ENCODE peak calls at places on chromosomes 16 and 17, in ten cellular contexts. J, H, M, S, N, A, D, L, U and Y are unnamed samples.

GRCh38 chr17:36592316-36592710 is 634 bp downstream of the DHRS11 start:
- DNase-seq in J (no peak), H (no peak), M (no peak), S (peak; percentile 4), N (peak; percentile 53), A (no peak), D (no peak), L (no peak), U (peak; percentile 33), Y (no peak)

GRCh38 chr16:72094266-72094610 is 591 bp downstream of the DHX38 start:
- DNase-seq in J (no peak), H (no peak), M (no peak), S (peak; percentile 28), N (no peak), A (peak; percentile 8), D (no peak), L (no peak), U (no peak), Y (no peak)

GRCh38 chr17:48818361-48818841 is 1.4 kb upstream of the TTLL6 start:
- DNase-seq in J (no peak), H (no peak), M (no peak), S (no peak), N (no peak), A (no peak), D (no peak), L (no peak), U (no peak), Y (no peak)

GRCh38 chr16:56245197-56245596 is 53.9 kb downstream of the GNAO1 start:
- DNase-seq in J (no peak), H (no peak), M (no peak), S (no peak), N (no peak), A (peak; percentile 35), D (no peak), L (no peak), U (no peak), Y (no peak)

GRCh38 chr16:88941051-88941932 is 35.7 kb downstream of the CBFA2T3 start:
- DNase-seq in J (no peak), H (peak; percentile 93), M (no peak), S (no peak), N (peak; percentile 62), A (no peak), D (no peak), L (no peak), U (peak; percentile 47), Y (no peak)

GRCh38 chr17:208429-208828 is 27.0 kb upstream of the DOC2B start:
- DNase-seq in J (no peak), H (no peak), M (no peak), S (no peak), N (no peak), A (no peak), D (no peak), L (no peak), U (peak; percentile 43), Y (no peak)

GRCh38 chr17:83200746-83201145 is 121.3 kb downstream of the METRNL start:
- DNase-seq in J (peak; percentile 22), H (no peak), M (peak; percentile 11), S (no peak), N (peak; percentile 44), A (peak; percentile 46), D (no peak), L (no peak), U (no peak), Y (no peak)

GRCh38 chr17:41631890-41632269 is 7.5 kb upstream of the KRT17 start:
- DNase-seq in J (no peak), H (no peak), M (no peak), S (no peak), N (no peak), A (no peak), D (no peak), L (no peak), U (no peak), Y (no peak)

GRCh38 chr17:76869209-76869877 is 1.1 kb downstream of the MGAT5B start:
- DNase-seq in J (no peak), H (peak; percentile 67), M (no peak), S (no peak), N (no peak), A (no peak), D (no peak), L (no peak), U (no peak), Y (no peak)

GRCh38 chr17:81930142-81931125 is 2.9 kb upstream of the MAFG start:
- DNase-seq in J (no peak), H (no peak), M (no peak), S (no peak), N (no peak), A (no peak), D (no peak), L (no peak), U (peak; percentile 49), Y (no peak)

GRCh38 chr16:78396046-78396445 is 296.6 kb downstream of the WWOX start:
- DNase-seq in J (no peak), H (no peak), M (no peak), S (peak; percentile 6), N (no peak), A (no peak), D (no peak), L (peak; percentile 13), U (no peak), Y (no peak)
- TF ChIP-seq CTCF in J (no peak), H (peak; percentile 57), M (no peak), S (peak; percentile 35), N (no peak), A (no peak), D (peak; percentile 32), L (no peak), U (peak; percentile 34), Y (peak; percentile 68)

DNA sequence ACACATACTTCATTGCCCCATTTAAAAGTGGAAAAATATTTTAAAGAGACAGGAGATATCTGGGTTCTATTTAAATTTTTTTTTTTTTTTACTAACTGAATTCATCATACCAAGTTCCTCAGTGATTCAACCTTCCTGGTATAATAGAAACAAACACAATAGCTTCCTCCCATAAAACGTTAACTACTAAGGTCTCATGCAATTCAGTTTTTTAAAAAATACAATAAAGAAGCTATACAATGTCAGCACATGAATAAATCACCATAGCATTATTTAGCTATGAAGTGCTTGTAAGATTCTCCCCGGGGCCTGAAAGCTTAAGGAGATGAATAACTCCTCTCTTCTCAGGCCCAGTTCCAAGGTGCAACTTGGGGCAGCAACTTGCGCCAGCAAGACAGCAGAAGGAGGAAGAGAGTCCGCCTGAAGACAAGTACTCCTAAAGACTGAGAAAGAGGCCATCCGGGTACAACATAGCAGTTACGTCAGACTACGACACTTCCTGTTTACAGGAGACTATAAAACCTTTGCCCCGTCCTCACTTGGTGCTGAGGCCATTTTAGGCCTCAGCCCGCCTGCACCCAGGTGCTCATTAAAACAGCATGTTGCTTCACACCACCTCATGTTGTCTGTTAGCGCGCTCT is 81.5 kb downstream of the MYO1D start:
- DNase-seq in J (no peak), H (no peak), M (no peak), S (no peak), N (peak; percentile 60), A (no peak), D (no peak), L (no peak), U (peak; percentile 55), Y (no peak)
- TF ChIP-seq CTCF in J (no peak), H (no peak), M (no peak), S (no peak), N (no peak), A (no peak), D (no peak), L (no peak), U (peak; percentile 14), Y (no peak)

GRCh38 chr17:58085039-58085715 is 2.0 kb downstream of the DYNLL2 start:
- DNase-seq in J (no peak), H (no peak), M (no peak), S (no peak), N (no peak), A (no peak), D (no peak), L (no peak), U (no peak), Y (no peak)

GRCh38 chr17:58082341-58082869 is 814 bp upstream of the DYNLL2 start:
- DNase-seq in J (no peak), H (no peak), M (no peak), S (no peak), N (no peak), A (no peak), D (no peak), L (no peak), U (no peak), Y (no peak)

GRCh38 chr17:58082870-58083490 is at the start of gene DYNLL2:
- DNase-seq in J (peak; percentile 89), H (peak; percentile 98), M (peak; percentile 88), S (peak; percentile 97), N (peak; percentile 96), A (peak; percentile 89), D (peak; percentile 84), L (peak; percentile 91), U (peak; percentile 94), Y (no peak)

GRCh38 chr17:58083491-58084316 is 485 bp downstream of the DYNLL2 start:
- DNase-seq in J (peak; percentile 54), H (peak; percentile 89), M (no peak), S (peak; percentile 52), N (peak; percentile 81), A (peak; percentile 50), D (peak; percentile 65), L (peak; percentile 46), U (peak; percentile 74), Y (no peak)

DNA sequence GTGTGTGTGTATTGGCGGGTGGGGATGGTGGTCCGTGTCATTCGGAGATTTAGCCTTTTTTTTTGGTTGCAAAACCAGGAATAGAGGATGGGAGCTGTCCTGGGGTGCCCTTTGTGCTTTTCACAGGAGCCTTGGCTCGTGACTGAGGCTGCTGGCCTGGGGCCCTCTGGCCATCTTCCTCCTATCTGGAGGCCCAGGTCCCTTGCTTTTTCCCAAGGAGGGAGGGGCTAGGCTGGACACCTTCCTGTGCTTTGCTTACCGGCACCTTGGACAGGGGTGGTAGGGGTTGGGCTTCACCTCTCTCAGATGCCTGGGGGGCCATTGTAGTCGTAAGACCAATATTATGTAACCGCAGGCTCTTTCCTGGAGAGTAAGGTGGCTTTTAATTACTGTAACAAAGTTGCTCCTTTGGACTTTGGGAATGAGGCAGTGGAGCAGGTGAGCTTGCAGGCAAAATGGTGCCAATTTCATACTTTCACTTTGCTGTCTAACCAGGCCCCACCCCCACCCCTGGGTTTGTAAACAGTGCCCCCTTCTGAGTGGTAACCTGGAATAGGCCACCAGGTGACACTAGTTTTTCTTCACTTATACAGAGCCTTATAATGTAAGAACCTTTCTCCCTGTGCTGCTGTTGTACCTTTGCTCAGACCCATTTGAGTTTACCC is 1.2 kb downstream of the DYNLL2 start:
- DNase-seq in J (peak; percentile 49), H (peak; percentile 67), M (no peak), S (peak; percentile 38), N (peak; percentile 67), A (peak; percentile 7), D (peak; percentile 51), L (peak; percentile 61), U (peak; percentile 47), Y (no peak)
- TF ChIP-seq CTCF in J (no peak), H (peak; percentile 36), M (no peak), S (peak; percentile 40), N (peak; percentile 29), A (peak; percentile 8), D (peak; percentile 43), L (peak; percentile 44), U (no peak), Y (peak; percentile 39)

DNA sequence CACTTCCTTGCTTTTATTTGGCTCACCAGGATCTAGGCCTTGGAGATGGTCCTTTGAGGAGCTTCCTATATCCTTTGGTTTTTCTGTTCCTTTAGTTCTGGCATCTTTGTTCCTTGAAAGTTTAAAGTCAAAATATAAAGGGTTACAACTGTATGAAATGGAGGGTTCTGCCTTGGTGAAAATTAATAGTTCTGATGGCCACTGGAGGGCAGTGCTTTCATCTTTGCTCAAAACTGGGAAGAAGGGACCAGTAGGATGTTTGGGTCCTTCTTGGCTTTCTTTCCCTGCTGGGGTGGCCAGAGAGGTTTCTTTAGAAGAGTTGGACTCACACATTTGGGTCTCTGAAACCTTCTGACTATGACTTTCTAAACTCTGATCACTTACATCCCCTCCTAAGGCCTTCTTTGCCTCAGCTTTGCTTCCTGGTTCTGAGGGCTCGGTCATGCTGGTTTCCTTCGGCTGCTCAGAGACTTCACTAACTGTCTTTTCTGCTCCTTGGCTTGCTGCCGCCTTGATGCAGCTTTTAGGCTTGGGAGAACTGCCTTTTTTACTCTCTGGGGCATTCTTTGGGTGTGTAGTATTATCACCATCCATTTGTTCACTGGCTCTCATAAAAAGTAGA is 10.9 kb upstream of the ITGA2B start:
- DNase-seq in J (no peak), H (no peak), M (no peak), S (no peak), N (no peak), A (peak; percentile 26), D (no peak), L (peak; percentile 48), U (no peak), Y (no peak)
- TF ChIP-seq CTCF in J (peak; percentile 28), H (peak; percentile 28), M (no peak), S (peak; percentile 47), N (no peak), A (peak; percentile 61), D (no peak), L (peak; percentile 75), U (peak; percentile 32), Y (peak; percentile 84)